ENCODE peak calls at places on chromosome 3, in six cellular contexts. One of them, this sample, is unnamed.

GRCh38 chr3:158532099-158532734 is 38.8 kb upstream of the MLF1 start:
- DNase-seq in hippocampal formation: peak; percentile 41
- DNase-seq in sigmoid colon: no peak
- DNase-seq in Peyer's patch: no peak
- DNase-seq in Panc1: peak; percentile 32
- DNase-seq in fibroblast of pulmonary artery: peak; percentile 82
- DNase-seq in this sample: peak; percentile 38

GRCh38 chr3:80696280-80696679 is 928.5 kb upstream of the ROBO1 start:
- DNase-seq in sigmoid colon: no peak
- DNase-seq in Peyer's patch: no peak
- DNase-seq in hippocampal formation: no peak
- DNase-seq in Panc1: no peak
- DNase-seq in fibroblast of pulmonary artery: no peak
- DNase-seq in this sample: no peak

GRCh38 chr3:60765788-60766187 is 485.5 kb downstream of the FHIT start:
- DNase-seq in Panc1: no peak
- DNase-seq in Peyer's patch: no peak
- DNase-seq in hippocampal formation: no peak
- DNase-seq in fibroblast of pulmonary artery: no peak
- DNase-seq in sigmoid colon: no peak
- DNase-seq in this sample: no peak

GRCh38 chr3:150372320-150373118 is 35.6 kb upstream of the TSC22D2 start:
- DNase-seq in Peyer's patch: no peak
- DNase-seq in fibroblast of pulmonary artery: peak; percentile 33
- DNase-seq in hippocampal formation: no peak
- DNase-seq in sigmoid colon: no peak
- DNase-seq in Panc1: no peak
- DNase-seq in this sample: no peak

GRCh38 chr3:76436895-76437294 is 603.0 kb upstream of the ROBO2 start:
- DNase-seq in hippocampal formation: no peak
- DNase-seq in fibroblast of pulmonary artery: peak; percentile 1
- DNase-seq in Panc1: no peak
- DNase-seq in sigmoid colon: no peak
- DNase-seq in Peyer's patch: no peak
- DNase-seq in this sample: no peak

GRCh38 chr3:17840126-17840525 is 97.7 kb upstream of the TBC1D5 start:
- DNase-seq in fibroblast of pulmonary artery: no peak
- DNase-seq in sigmoid colon: no peak
- DNase-seq in Panc1: no peak
- DNase-seq in Peyer's patch: no peak
- DNase-seq in hippocampal formation: peak; percentile 51
- DNase-seq in this sample: no peak

GRCh38 chr3:187084580-187084979 is 54.7 kb downstream of the RPL39L start:
- DNase-seq in fibroblast of pulmonary artery: no peak
- DNase-seq in hippocampal formation: no peak
- DNase-seq in Panc1: no peak
- DNase-seq in Peyer's patch: no peak
- DNase-seq in sigmoid colon: no peak
- DNase-seq in this sample: no peak

GRCh38 chr3:57957823-57958222 is 50.4 kb upstream of the FLNB start:
- DNase-seq in Peyer's patch: no peak
- DNase-seq in Panc1: no peak
- DNase-seq in fibroblast of pulmonary artery: no peak
- DNase-seq in sigmoid colon: no peak
- DNase-seq in hippocampal formation: no peak
- DNase-seq in this sample: no peak

GRCh38 chr3:127710473-127710941 is 37.8 kb downstream of the ABTB1 start:
- DNase-seq in Peyer's patch: no peak
- DNase-seq in fibroblast of pulmonary artery: no peak
- DNase-seq in hippocampal formation: no peak
- DNase-seq in Panc1: no peak
- DNase-seq in sigmoid colon: peak; percentile 73
- DNase-seq in this sample: no peak

GRCh38 chr3:121894191-121894990 is at the start of gene SLC15A2:
- DNase-seq in Panc1: no peak
- DNase-seq in Peyer's patch: no peak
- DNase-seq in sigmoid colon: no peak
- DNase-seq in fibroblast of pulmonary artery: peak; percentile 13
- DNase-seq in hippocampal formation: peak; percentile 53
- DNase-seq in this sample: no peak

This sample was measured in NCI-H460.